ENCODE peak calls at places on chromosomes 4 and X, in five cellular contexts. V is T-cell; O is left ventricle myocardium superior; K is CD8-positive, alpha-beta memory T cell; D is anterior cingulate cortex. Y is an unnamed sample.

GRCh38 chrX:71053217-71053621 is 14.9 kb downstream of the SNX12 start:
- DNase-seq in V (no peak), O (peak), K (no peak), D (no peak), Y (peak)

GRCh38 chr4:127783026-127783769 is 1.1 kb downstream of the HSPA4L start:
- DNase-seq in V (no peak), O (peak), K (no peak), D (peak), Y (peak)

GRCh38 chrX:55342533-55343501 is 78.1 kb upstream of the PAGE3 start:
- DNase-seq in V (peak), O (no peak), K (no peak), D (no peak), Y (peak)

GRCh38 chr4:153931804-153932203 is 142.9 kb upstream of the SFRP2 start:
- DNase-seq in V (no peak), O (no peak), K (no peak), D (no peak), Y (no peak)

GRCh38 chr4:4762909-4763814 is 96.3 kb upstream of the MSX1 start:
- DNase-seq in V (no peak), O (no peak), K (no peak), D (no peak), Y (no peak)

GRCh38 chr4:105666693-105667092 is 41.8 kb downstream of the INTS12 start:
- DNase-seq in V (no peak), O (no peak), K (no peak), D (no peak), Y (no peak)

GRCh38 chr4:120760047-120760446 is 162.5 kb downstream of the PRDM5 start:
- DNase-seq in V (no peak), O (no peak), K (no peak), D (no peak), Y (no peak)

GRCh38 chr4:108738307-108738706 is 24.5 kb downstream of the ETNPPL start:
- DNase-seq in V (no peak), O (no peak), K (no peak), D (no peak), Y (no peak)

GRCh38 chr4:159639924-159640323 is 537.0 kb downstream of the RAPGEF2 start:
- DNase-seq in V (no peak), O (no peak), K (no peak), D (no peak), Y (no peak)

GRCh38 chr4:1521821-1522361 is 115.6 kb upstream of the NKX1-1 start:
- DNase-seq in V (no peak), O (peak), K (no peak), D (no peak), Y (no peak)

GRCh38 chrX:46255066-46255465 is 290.2 kb downstream of the ZNF674 start:
- DNase-seq in V (no peak), O (no peak), K (no peak), D (no peak), Y (no peak)

GRCh38 chrX:124805486-124805885 is 459.1 kb downstream of the SH2D1A start:
- DNase-seq in V (no peak), O (no peak), K (no peak), D (no peak), Y (no peak)

GRCh38 chr4:81562093-81562492 is 90.4 kb upstream of the RASGEF1B start:
- DNase-seq in V (no peak), O (no peak), K (no peak), D (no peak), Y (peak)

GRCh38 chr4:147799986-147800555 is 68.2 kb downstream of the ARHGAP10 start:
- DNase-seq in V (peak), O (no peak), K (peak), D (no peak), Y (no peak)

GRCh38 chrX:2614911-2615310 is 76.2 kb upstream of the CD99 start:
- DNase-seq in V (no peak), O (no peak), K (no peak), D (no peak), Y (no peak)

GRCh38 chrX:137212078-137212632 is 178.4 kb upstream of the GPR101 start:
- DNase-seq in V (no peak), O (no peak), K (no peak), D (no peak), Y (no peak)

GRCh38 chr4:93659629-93660028 is 168.9 kb upstream of the ATOH1 start:
- DNase-seq in V (no peak), O (no peak), K (no peak), D (no peak), Y (no peak)

GRCh38 chr4:13921805-13922204 is 294.3 kb upstream of the BOD1L1 start:
- DNase-seq in V (no peak), O (no peak), K (no peak), D (no peak), Y (no peak)

GRCh38 chr4:27062256-27062655 is 201.6 kb downstream of the STIM2 start:
- DNase-seq in V (no peak), O (no peak), K (no peak), D (no peak), Y (no peak)

GRCh38 chrX:45400380-45400779 is 199.7 kb upstream of the DIPK2B start:
- DNase-seq in V (no peak), O (no peak), K (no peak), D (no peak), Y (no peak)